ENCODE peak calls at places on chromosomes 11 and 22, in ten cellular contexts. S, K, H, G, C, L, M, J, A and O are unnamed samples.

GRCh38 chr11:14551380-14551779 is 31.2 kb upstream of the PSMA1 start:
- ATAC-seq in S (no peak), K (no peak), H (no peak), G (no peak), C (peak), L (no peak), M (no peak), J (no peak), A (no peak), O (no peak)

GRCh38 chr11:85540181-85540580 is 87.0 kb downstream of the DLG2 start:
- ATAC-seq in S (no peak), K (peak), H (peak), G (no peak), C (no peak), L (no peak), M (no peak), J (no peak), A (no peak), O (no peak)

GRCh38 chr11:105929381-105929955 is 92.6 kb downstream of the MSANTD4 start:
- ATAC-seq in S (no peak), K (no peak), H (no peak), G (no peak), C (no peak), L (no peak), M (no peak), J (no peak), A (no peak), O (peak)

GRCh38 chr22:41288245-41288946 is 2.4 kb upstream of the RANGAP1 start:
- ATAC-seq in S (no peak), K (no peak), H (no peak), G (no peak), C (peak), L (peak), M (peak), J (no peak), A (no peak), O (peak)

GRCh38 chr22:44589831-44590230 is 91.8 kb upstream of the RTL6 start:
- ATAC-seq in S (no peak), K (no peak), H (no peak), G (no peak), C (no peak), L (no peak), M (no peak), J (no peak), A (no peak), O (no peak)

GRCh38 chr11:128891410-128891861 is 280 bp downstream of the KCNJ5 start:
- ATAC-seq in S (no peak), K (no peak), H (peak), G (no peak), C (no peak), L (peak), M (peak), J (peak), A (peak), O (no peak)

GRCh38 chr22:23035557-23036277 is 34.6 kb upstream of the GNAZ start:
- ATAC-seq in S (no peak), K (peak), H (no peak), G (no peak), C (no peak), L (no peak), M (no peak), J (no peak), A (no peak), O (no peak)

GRCh38 chr11:82873919-82874333 is 26.3 kb downstream of the PRCP start:
- ATAC-seq in S (peak), K (peak), H (no peak), G (peak), C (no peak), L (no peak), M (no peak), J (no peak), A (no peak), O (no peak)

GRCh38 chr11:83448686-83449085 is 162.5 kb upstream of the CCDC90B start:
- ATAC-seq in S (no peak), K (no peak), H (no peak), G (no peak), C (no peak), L (no peak), M (no peak), J (no peak), A (no peak), O (no peak)

GRCh38 chr11:90747057-90747456 is 524.2 kb upstream of the CHORDC1 start:
- ATAC-seq in S (no peak), K (no peak), H (no peak), G (no peak), C (no peak), L (no peak), M (no peak), J (no peak), A (no peak), O (no peak)

GRCh38 chr11:15673408-15673811 is 558.7 kb downstream of the INSC start:
- ATAC-seq in S (no peak), K (no peak), H (no peak), G (no peak), C (no peak), L (no peak), M (no peak), J (no peak), A (no peak), O (no peak)

GRCh38 chr11:65386307-65387081 is at the start of gene FRMD8:
- ATAC-seq in S (peak), K (peak), H (peak), G (peak), C (peak), L (peak), M (peak), J (peak), A (peak), O (peak)

GRCh38 chr11:76624515-76625379 is 45.8 kb downstream of the LRRC32 start:
- ATAC-seq in S (no peak), K (no peak), H (no peak), G (no peak), C (no peak), L (no peak), M (no peak), J (no peak), A (no peak), O (no peak)

GRCh38 chr11:14784230-14784629 is 107.8 kb downstream of the CYP2R1 start:
- ATAC-seq in S (no peak), K (peak), H (no peak), G (no peak), C (no peak), L (no peak), M (no peak), J (peak), A (no peak), O (no peak)

GRCh38 chr22:25091449-25091848 is 108.2 kb upstream of the CRYBB3 start:
- ATAC-seq in S (no peak), K (no peak), H (no peak), G (peak), C (no peak), L (no peak), M (no peak), J (no peak), A (no peak), O (no peak)